ENCODE peak calls at places on chromosome 14, in eight cellular contexts. H is A549, B is AG04450, X is mesendoderm, W is brain microvascular endothelial cell, O is heart left ventricle, Q is Peyer's patch, R is transverse colon. J is an unnamed sample.

GRCh38 chr14:33347816-33348215 is 409.1 kb downstream of the NPAS3 start:
- DNase-seq in H (no peak), O (no peak), X (no peak), Q (no peak), R (no peak), B (no peak), W (no peak), J (no peak)

GRCh38 chr14:81927069-81927468 is 393.4 kb upstream of the SEL1L start:
- DNase-seq in H (no peak), B (no peak), R (no peak), Q (no peak), O (no peak), W (no peak), X (peak), J (no peak)

GRCh38 chr14:26841361-26841760 is 243.5 kb upstream of the NOVA1 start:
- DNase-seq in H (no peak), Q (no peak), W (no peak), B (no peak), R (no peak), X (no peak), O (no peak), J (no peak)

GRCh38 chr14:70658899-70659298 is 17.2 kb downstream of the TTC9 start:
- DNase-seq in X (no peak), W (no peak), R (no peak), Q (peak), B (no peak), O (no peak), H (no peak), J (no peak)

GRCh38 chr14:54172114-54172513 is 215.5 kb upstream of the BMP4 start:
- DNase-seq in Q (no peak), X (no peak), W (no peak), H (no peak), R (no peak), O (no peak), B (no peak), J (no peak)

GRCh38 chr14:80037349-80037748 is 174.0 kb downstream of the DIO2 start:
- DNase-seq in W (no peak), X (peak), O (no peak), H (no peak), Q (no peak), R (no peak), B (no peak), J (no peak)

GRCh38 chr14:104148433-104149277 is 10.3 kb downstream of the KIF26A start:
- DNase-seq in Q (no peak), B (no peak), H (no peak), R (no peak), X (peak), W (no peak), O (no peak), J (no peak)

GRCh38 chr14:71554959-71555612 is 377.1 kb upstream of the RGS6 start:
- DNase-seq in B (no peak), X (no peak), H (no peak), R (no peak), W (no peak), Q (no peak), O (no peak), J (no peak)

GRCh38 chr14:36660736-36661505 is 739 bp upstream of the PAX9 start:
- DNase-seq in H (no peak), X (no peak), O (no peak), Q (no peak), W (no peak), B (no peak), R (no peak), J (no peak)

GRCh38 chr14:97301931-97302559 is 504.9 kb downstream of the VRK1 start:
- DNase-seq in R (no peak), O (no peak), W (no peak), B (no peak), H (no peak), Q (no peak), X (peak), J (no peak)

GRCh38 chr14:32622742-32623141 is 293.6 kb downstream of the AKAP6 start:
- DNase-seq in H (no peak), O (no peak), Q (no peak), W (no peak), R (no peak), X (no peak), B (no peak), J (no peak)

GRCh38 chr14:76820700-76821099 is 5.5 kb upstream of the LRRC74A start:
- DNase-seq in H (no peak), Q (no peak), X (no peak), W (no peak), B (no peak), R (no peak), O (no peak), J (no peak)

GRCh38 chr14:71165121-71165574 is 257.9 kb downstream of the PCNX1 start:
- DNase-seq in R (peak), Q (no peak), H (no peak), B (no peak), X (peak), O (no peak), W (no peak), J (no peak)

GRCh38 chr14:59254911-59255545 is 66.6 kb downstream of the DAAM1 start:
- DNase-seq in O (peak), W (no peak), X (no peak), H (no peak), R (no peak), B (no peak), Q (no peak), J (no peak)
- H3K27ac ChIP-seq in O (peak), W (peak), X (no peak), H (peak), R (peak), B (peak), Q (peak), J (peak)

DNA sequence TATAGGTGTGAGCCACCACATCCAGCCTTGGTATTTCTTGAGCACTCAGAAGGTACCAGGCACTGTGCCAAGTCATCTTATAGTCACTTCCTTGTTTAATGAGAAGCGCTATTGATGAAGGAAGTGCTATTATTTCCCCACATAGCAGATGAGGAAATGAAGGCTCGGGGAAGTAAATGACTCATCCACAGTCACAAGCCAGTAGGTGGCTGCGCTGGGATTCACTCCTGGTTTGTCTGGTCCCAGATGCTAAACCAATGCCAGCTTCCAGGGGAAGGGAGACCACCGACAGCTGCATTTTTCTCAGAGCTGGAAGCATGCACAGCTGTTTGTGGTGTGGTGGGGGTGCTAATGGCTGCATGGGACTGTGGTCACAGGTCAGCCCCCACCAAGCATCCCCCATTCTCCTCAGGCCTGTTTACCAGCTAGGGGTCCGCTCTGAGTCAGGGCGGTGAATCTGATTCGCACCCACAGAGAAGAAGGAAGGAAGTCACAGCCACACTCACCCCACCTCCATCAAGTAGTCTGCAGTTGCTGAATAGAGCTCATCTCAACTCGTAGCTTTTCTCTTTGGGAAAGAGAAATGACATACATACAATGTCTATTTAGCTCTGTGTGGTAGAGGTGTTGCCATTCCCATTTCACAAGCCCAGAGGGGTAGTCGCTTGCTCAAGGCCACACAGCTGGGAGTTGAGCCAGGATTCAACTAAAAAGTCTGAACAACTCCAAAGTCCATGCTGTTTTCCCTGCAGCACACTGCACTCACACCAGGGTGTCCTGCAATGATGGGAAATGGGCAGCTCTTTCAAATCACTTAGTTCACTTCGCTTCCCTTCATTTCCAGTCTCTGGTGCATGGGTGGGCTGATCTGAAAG is 6.3 kb upstream of the LTBP2 start:
- DNase-seq in B (no peak), X (peak), R (peak), W (no peak), H (peak), Q (peak), O (peak), J (peak)
- H3K27ac ChIP-seq in B (peak), X (peak), R (peak), W (peak), H (peak), Q (no peak), O (peak), J (peak)

GRCh38 chr14:68393178-68393763 is 399.6 kb downstream of the ZFP36L1 start:
- DNase-seq in Q (no peak), B (no peak), O (no peak), W (no peak), R (no peak), H (no peak), X (no peak), J (no peak)
- H3K27ac ChIP-seq in Q (no peak), B (no peak), O (peak), W (no peak), R (peak), H (no peak), X (no peak), J (no peak)

DNA sequence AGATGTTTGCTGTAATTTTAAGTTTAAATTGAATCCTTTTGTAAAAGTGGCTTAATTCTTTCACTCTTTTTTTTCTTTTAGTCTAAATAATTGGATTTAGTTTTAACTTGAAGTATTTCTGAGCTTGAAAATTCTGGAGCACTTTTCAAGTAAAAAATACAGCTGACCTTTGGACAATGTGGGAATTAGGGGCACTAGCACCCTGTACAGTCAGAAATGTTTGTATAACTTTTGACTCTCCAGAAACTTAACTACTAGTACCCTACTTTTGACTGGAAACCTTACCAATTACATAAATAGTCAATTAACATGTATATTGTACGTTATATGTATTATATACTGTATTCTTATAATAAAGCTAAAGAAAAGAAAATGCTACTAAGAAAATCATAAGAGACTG is 7.8 kb downstream of the KTN1 start:
- DNase-seq in Q (no peak), B (no peak), R (no peak), H (no peak), O (no peak), W (no peak), X (no peak), J (no peak)
- H3K27ac ChIP-seq in Q (no peak), B (no peak), R (no peak), H (no peak), O (no peak), W (no peak), X (no peak), J (no peak)

GRCh38 chr14:93958567-93959238 is 17.7 kb downstream of the ASB2 start:
- DNase-seq in B (no peak), H (no peak), R (no peak), W (no peak), X (no peak), Q (no peak), O (no peak), J (no peak)

GRCh38 chr14:93956514-93957332 is 19.6 kb downstream of the ASB2 start:
- DNase-seq in O (peak), X (no peak), B (no peak), R (peak), Q (no peak), H (no peak), W (no peak), J (no peak)

GRCh38 chr14:93957333-93957710 is 19.0 kb downstream of the ASB2 start:
- DNase-seq in O (no peak), R (no peak), B (no peak), H (no peak), Q (no peak), W (no peak), X (no peak), J (no peak)

GRCh38 chr14:93959239-93960107 is 16.9 kb downstream of the ASB2 start:
- DNase-seq in X (peak), R (peak), H (peak), Q (peak), B (peak), W (peak), O (peak), J (peak)

GRCh38 chr14:93957751-93958566 is 18.4 kb downstream of the ASB2 start:
- DNase-seq in Q (no peak), B (no peak), X (no peak), H (no peak), W (no peak), R (no peak), O (no peak), J (no peak)
- H3K27ac ChIP-seq in Q (peak), B (no peak), X (no peak), H (peak), W (no peak), R (peak), O (peak), J (no peak)

GRCh38 chr14:64734990-64735389 is 30.8 kb downstream of the PLEKHG3 start:
- DNase-seq in R (no peak), W (no peak), X (no peak), O (no peak), B (no peak), Q (no peak), H (no peak), J (no peak)
- H3K27ac ChIP-seq in R (peak), W (no peak), X (no peak), O (no peak), B (no peak), Q (no peak), H (no peak), J (no peak)

GRCh38 chr14:55328317-55328716 is 57.1 kb downstream of the FBXO34 start:
- DNase-seq in O (no peak), B (no peak), Q (no peak), X (no peak), R (no peak), W (peak), H (no peak), J (no peak)
- H3K27ac ChIP-seq in O (no peak), B (no peak), Q (no peak), X (no peak), R (no peak), W (no peak), H (no peak), J (no peak)